ENCODE peak calls at places on chromosome 3, in five cellular contexts. C is WTC11, T is H1, Z is HepG2, W is K562. X is an unnamed sample.

GRCh38 chr3:98573231-98573728 is 20.1 kb downstream of the CPOX start:
- DNase-seq in Z (no peak), W (no peak), C (no peak), T (no peak), X (no peak)

GRCh38 chr3:13457593-13457992 is 22.5 kb upstream of the HDAC11 start:
- DNase-seq in W (no peak), T (no peak), Z (peak; percentile 39), C (no peak), X (no peak)

GRCh38 chr3:81732642-81733041 is 28.8 kb downstream of the GBE1 start:
- DNase-seq in W (no peak), T (no peak), Z (no peak), C (no peak), X (no peak)

GRCh38 chr3:130800829-130801228 is 54.2 kb upstream of the PIK3R4 start:
- DNase-seq in Z (peak; percentile 2), C (no peak), T (no peak), W (no peak), X (no peak)

GRCh38 chr3:41120461-41120860 is 78.8 kb upstream of the CTNNB1 start:
- DNase-seq in T (no peak), C (no peak), Z (no peak), W (no peak), X (no peak)

GRCh38 chr3:90039994-90040393 is 932.6 kb downstream of the EPHA3 start:
- DNase-seq in Z (no peak), T (no peak), W (no peak), C (no peak), X (no peak)

GRCh38 chr3:147655236-147655635 is 246.1 kb downstream of the ZIC1 start:
- DNase-seq in T (no peak), W (no peak), Z (no peak), C (no peak), X (no peak)

GRCh38 chr3:53040361-53040820 is 5.5 kb downstream of the SFMBT1 start:
- DNase-seq in Z (peak; percentile 72), C (no peak), W (no peak), T (no peak), X (no peak)

GRCh38 chr3:150073513-150073912 is 102.8 kb upstream of the PFN2 start:
- DNase-seq in Z (no peak), C (no peak), T (no peak), W (no peak), X (no peak)

GRCh38 chr3:28239108-28239507 is 2.3 kb upstream of the CMC1 start:
- DNase-seq in Z (no peak), T (no peak), W (no peak), C (no peak), X (no peak)

GRCh38 chr3:3665961-3666640 is 133.1 kb upstream of the LRRN1 start:
- DNase-seq in T (no peak), C (no peak), Z (no peak), W (no peak), X (peak; percentile 23)

GRCh38 chr3:10373686-10374261 is 52.9 kb upstream of the SEC13 start:
- DNase-seq in C (no peak), W (no peak), Z (no peak), T (no peak), X (no peak)

GRCh38 chr3:117524890-117525289 is 815.3 kb downstream of the TUSC7 start:
- DNase-seq in W (no peak), Z (no peak), C (no peak), T (no peak), X (no peak)

GRCh38 chr3:107452436-107452835 is 70.3 kb upstream of the BBX start:
- DNase-seq in W (no peak), Z (no peak), T (no peak), C (no peak), X (no peak)

GRCh38 chr3:196684548-196685407 is 27.3 kb downstream of the CEP19 start:
- DNase-seq in C (peak; percentile 57), Z (peak; percentile 35), T (no peak), W (peak; percentile 67), X (peak; percentile 83)

GRCh38 chr3:9224490-9224889 is 25.0 kb downstream of the SRGAP3 start:
- DNase-seq in C (no peak), T (no peak), W (no peak), Z (no peak), X (peak; percentile 53)

GRCh38 chr3:57944313-57944580 is 64.0 kb upstream of the FLNB start:
- DNase-seq in W (no peak), Z (peak; percentile 40), T (no peak), C (no peak), X (no peak)

GRCh38 chr3:57557088-57557537 is 1.0 kb downstream of the PDE12 start:
- DNase-seq in Z (peak; percentile 46), C (peak; percentile 17), W (peak; percentile 14), T (no peak), X (no peak)

DNA sequence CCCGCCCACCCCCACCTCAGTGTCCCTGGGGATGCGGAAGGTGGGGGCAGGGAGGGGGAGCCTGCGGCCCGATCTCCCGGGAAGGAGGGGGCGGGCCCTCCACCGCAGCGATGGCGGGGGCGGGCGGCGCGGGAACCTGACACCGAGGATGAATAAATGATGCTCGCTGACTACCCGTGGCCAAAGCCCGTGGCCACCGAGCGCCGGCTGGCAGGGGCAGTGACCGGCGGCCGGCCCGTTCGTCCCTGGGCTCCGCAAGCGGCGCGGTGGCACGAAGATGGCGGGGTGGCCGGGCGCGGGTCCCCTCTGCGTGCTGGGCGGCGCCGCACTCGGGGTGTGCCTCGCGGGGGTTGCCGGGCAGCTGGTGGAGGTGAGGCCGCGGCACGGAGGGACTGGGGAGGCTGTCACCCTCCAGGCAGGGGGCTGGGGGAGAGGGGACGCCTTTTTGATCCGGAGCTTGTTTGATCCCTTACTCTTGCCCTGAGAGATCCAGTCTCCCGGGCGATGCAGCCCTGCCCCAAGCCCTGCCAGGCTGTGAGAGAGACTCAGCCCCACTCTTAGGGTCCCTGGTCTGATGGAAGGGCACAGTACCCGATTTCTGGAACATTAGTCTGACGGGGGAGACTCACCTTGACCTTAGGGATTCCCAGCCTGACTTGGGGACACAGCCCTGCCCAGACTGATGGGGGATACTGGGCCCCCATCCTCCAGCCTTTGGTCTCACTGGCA is at the start of gene TMIE:
- DNase-seq in C (no peak), T (no peak), Z (no peak), W (peak; percentile 74), X (no peak)
- TF ChIP-seq ATF2 in C (no peak), T (no peak), Z (no peak), W (no peak), X (no peak)

GRCh38 chr3:141368925-141369794 is 856 bp downstream of the ZBTB38 start:
- DNase-seq in W (peak; percentile 23), C (no peak), T (no peak), Z (no peak), X (no peak)

GRCh38 chr3:141365206-141365605 is 3.1 kb upstream of the ZBTB38 start:
- DNase-seq in Z (no peak), T (no peak), W (no peak), C (no peak), X (no peak)

GRCh38 chr3:141368062-141368924 is at the start of gene ZBTB38:
- DNase-seq in T (peak; percentile 73), C (peak; percentile 76), Z (peak; percentile 97), W (peak; percentile 91), X (no peak)

GRCh38 chr3:141367038-141367730 is 1.1 kb upstream of the ZBTB38 start:
- DNase-seq in W (no peak), T (no peak), Z (no peak), C (no peak), X (no peak)

DNA sequence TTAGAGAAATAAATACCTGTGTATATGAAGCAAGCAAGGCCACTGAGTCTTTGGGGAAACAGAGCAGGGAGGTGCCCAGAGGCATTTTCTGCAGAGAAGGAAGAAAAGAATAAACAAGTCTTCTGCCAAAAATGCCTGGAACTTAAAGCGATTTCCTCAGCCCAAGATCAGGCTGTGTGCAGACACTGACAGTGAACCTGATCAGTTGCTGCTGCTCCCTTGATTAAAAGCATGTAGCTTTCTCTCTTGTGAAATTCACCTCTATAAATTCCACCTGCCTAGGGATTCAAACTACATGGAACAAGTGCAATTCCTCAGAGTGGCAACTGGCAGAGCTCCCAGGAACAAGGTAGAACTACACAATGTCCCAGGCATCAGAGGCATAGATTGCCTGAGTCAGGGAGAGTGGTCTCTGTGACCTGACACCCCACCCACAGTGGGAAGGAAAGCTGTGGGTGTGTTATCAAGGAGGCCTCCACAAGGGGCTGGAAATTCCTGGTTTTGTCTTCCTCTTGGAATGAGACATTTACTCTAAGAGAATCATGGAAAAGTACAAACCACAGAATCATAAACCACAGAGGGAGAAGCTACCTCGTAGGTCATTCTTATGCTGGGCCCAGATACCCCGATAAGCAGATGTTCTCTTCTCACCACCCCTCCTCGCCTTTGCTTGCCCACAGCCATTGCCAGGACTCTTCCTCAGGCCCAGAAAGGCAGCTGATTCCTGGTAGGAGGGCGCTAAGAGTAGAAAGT is 1.8 kb upstream of the ZBTB38 start:
- DNase-seq in T (no peak), C (no peak), W (peak; percentile 57), Z (peak; percentile 49), X (no peak)
- TF ChIP-seq ATF2 in T (no peak), C (no peak), W (no peak), Z (no peak), X (no peak)

GRCh38 chr3:111733154-111733553 is 125.9 kb upstream of the PHLDB2 start:
- DNase-seq in C (no peak), W (no peak), Z (peak; percentile 86), T (no peak), X (no peak)
- TF ChIP-seq ATF2 in C (no peak), W (no peak), Z (no peak), T (no peak), X (no peak)

GRCh38 chr3:103446958-103447357 is 1012.1 kb downstream of the ZPLD1 start:
- DNase-seq in C (no peak), T (no peak), Z (no peak), W (no peak), X (no peak)
- TF ChIP-seq ATF2 in C (no peak), T (no peak), Z (no peak), W (no peak), X (no peak)

GRCh38 chr3:124115279-124115678 is 123.4 kb upstream of the ROPN1 start:
- DNase-seq in T (no peak), W (no peak), C (no peak), Z (no peak), X (no peak)

GRCh38 chr3:124115965-124116364 is 124.0 kb upstream of the ROPN1 start:
- DNase-seq in Z (no peak), T (no peak), W (no peak), C (no peak), X (no peak)

GRCh38 chr3:124119056-124119721 is 127.3 kb upstream of the ROPN1 start:
- DNase-seq in Z (no peak), T (no peak), W (no peak), C (no peak), X (no peak)

GRCh38 chr3:124118397-124118796 is 126.5 kb upstream of the ROPN1 start:
- DNase-seq in W (no peak), Z (no peak), C (no peak), T (no peak), X (no peak)

GRCh38 chr3:124117486-124117885 is 125.6 kb upstream of the ROPN1 start:
- DNase-seq in W (no peak), C (no peak), T (no peak), Z (no peak), X (no peak)
- TF ChIP-seq ATF2 in W (no peak), C (no peak), T (no peak), Z (no peak), X (no peak)

DNA sequence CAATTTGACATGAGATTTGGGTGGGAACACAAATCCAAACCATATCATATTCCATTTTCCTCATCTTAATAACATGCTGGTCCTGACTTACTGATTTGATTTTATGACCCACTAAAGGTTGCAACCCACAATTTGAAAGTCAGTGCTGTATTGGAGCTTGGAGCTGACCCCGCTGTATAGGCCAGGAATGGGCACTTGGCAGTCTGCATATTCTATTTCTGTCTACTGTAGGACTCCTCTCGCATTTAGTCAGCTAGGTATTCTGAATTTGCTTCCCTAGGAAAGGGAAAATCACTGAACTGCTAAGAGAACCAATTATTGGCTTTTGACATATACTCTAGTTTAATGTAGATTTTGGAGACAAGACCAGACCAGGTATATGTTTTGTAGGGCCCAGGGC is 157.0 kb downstream of the MFSD1 start:
- DNase-seq in Z (no peak), T (no peak), C (no peak), W (no peak), X (no peak)
- TF ChIP-seq ATF2 in Z (no peak), T (no peak), C (no peak), W (no peak), X (no peak)